ENCODE peak calls at places on chromosome 1, in seven cellular contexts. F, X, H, O, D, V and E are unnamed samples.

GRCh38 chr1:33334081-33334552 is 13.2 kb upstream of the A3GALT2 start:
- DNase-seq in H (peak; percentile 84), D (no peak), V (no peak), F (no peak), X (peak; percentile 53), O (no peak), E (no peak)

GRCh38 chr1:19010995-19011696 is 54.7 kb upstream of the IFFO2 start:
- DNase-seq in H (peak; percentile 96), V (no peak), D (peak; percentile 84), O (peak; percentile 25), F (peak; percentile 45), X (no peak), E (peak; percentile 84)

GRCh38 chr1:162367772-162368171 is 8.9 kb downstream of the SPATA46 start:
- DNase-seq in H (no peak), D (no peak), O (no peak), V (no peak), F (no peak), X (no peak), E (no peak)

GRCh38 chr1:111030590-111030989 is 66.9 kb upstream of the LRIF1 start:
- DNase-seq in O (peak; percentile 13), V (peak; percentile 52), D (no peak), X (peak; percentile 5), F (peak; percentile 59), H (peak; percentile 72), E (no peak)

GRCh38 chr1:11882814-11883538 is 24.2 kb upstream of the NPPB start:
- DNase-seq in D (no peak), O (no peak), F (no peak), H (no peak), V (peak; percentile 12), X (no peak), E (no peak)

GRCh38 chr1:115991909-115992308 is 15.6 kb downstream of the SLC22A15 start:
- DNase-seq in H (no peak), O (no peak), V (no peak), D (no peak), X (no peak), F (no peak), E (no peak)

GRCh38 chr1:30372792-30373433 is 350.5 kb downstream of the MATN1 start:
- DNase-seq in F (no peak), H (no peak), O (no peak), D (no peak), X (no peak), V (no peak), E (no peak)

GRCh38 chr1:202106340-202107284 is 16.1 kb upstream of the GPR37L1 start:
- DNase-seq in V (peak; percentile 28), O (no peak), D (no peak), X (no peak), H (no peak), F (no peak), E (no peak)

GRCh38 chr1:109609881-109610280 is 9.5 kb downstream of the GNAT2 start:
- DNase-seq in O (no peak), H (no peak), F (no peak), X (no peak), D (no peak), V (no peak), E (no peak)

GRCh38 chr1:121516279-121516967 is 331.6 kb downstream of the SRGAP2C start:
- DNase-seq in O (no peak), X (no peak), H (no peak), D (no peak), F (peak; percentile 32), V (no peak), E (no peak)

GRCh38 chr1:223815865-223816264 is 29.9 kb downstream of the TP53BP2 start:
- DNase-seq in O (no peak), F (no peak), X (no peak), H (peak; percentile 62), V (no peak), D (no peak), E (no peak)

GRCh38 chr1:60227581-60228252 is 154.1 kb upstream of the C1orf87 start:
- DNase-seq in D (no peak), X (no peak), V (no peak), O (no peak), F (no peak), H (no peak), E (no peak)

GRCh38 chr1:63955746-63956145 is 181.9 kb downstream of the ROR1 start:
- DNase-seq in F (no peak), H (no peak), V (no peak), X (no peak), O (no peak), D (no peak), E (no peak)